ENCODE peak calls at places on chromosomes 12 and 14, in four cellular contexts. Q, K, B and H are unnamed samples.

GRCh38 chr12:750356-751191 is 1.8 kb upstream of the WNK1 start:
- DNase-seq in Q (no peak), K (no peak), B (no peak), H (no peak)

GRCh38 chr14:58639842-58640484 is 2.2 kb downstream of the DACT1 start:
- DNase-seq in Q (no peak), K (peak; percentile 66), B (peak; percentile 75), H (no peak)

GRCh38 chr14:55884819-55885218 is 233.4 kb upstream of the PELI2 start:
- DNase-seq in Q (no peak), K (no peak), B (peak; percentile 8), H (no peak)

GRCh38 chr14:99138999-99139865 is 132.8 kb downstream of the BCL11B start:
- DNase-seq in Q (peak; percentile 39), K (peak; percentile 21), B (no peak), H (no peak)

GRCh38 chr14:84825481-84825880 is 704.5 kb upstream of the FLRT2 start:
- DNase-seq in Q (no peak), K (no peak), B (no peak), H (no peak)

GRCh38 chr12:20491290-20491689 is 123.0 kb downstream of the PDE3A start:
- DNase-seq in Q (no peak), K (no peak), B (no peak), H (no peak)

GRCh38 chr14:101507306-101508150 is 53.8 kb upstream of the DIO3 start:
- DNase-seq in Q (peak; percentile 51), K (peak; percentile 36), B (no peak), H (peak; percentile 31)

GRCh38 chr12:66321433-66321832 is 19.1 kb downstream of the HELB start:
- DNase-seq in Q (no peak), K (no peak), B (no peak), H (no peak)

GRCh38 chr14:54348001-54348611 is 48.7 kb upstream of the CDKN3 start:
- DNase-seq in Q (no peak), K (no peak), B (peak; percentile 85), H (no peak)

GRCh38 chr12:113909776-113910420 is 56.2 kb downstream of the RBM19 start:
- DNase-seq in Q (no peak), K (no peak), B (no peak), H (no peak)

GRCh38 chr12:8156416-8156815 is 399 bp upstream of the ZNF705A start:
- DNase-seq in Q (no peak), K (no peak), B (no peak), H (no peak)

GRCh38 chr14:31166271-31166561 is 41.4 kb downstream of the HECTD1 start:
- DNase-seq in Q (no peak), K (no peak), B (no peak), H (no peak)

GRCh38 chr12:94829552-94829951 is 173.9 kb downstream of the NDUFA12 start:
- DNase-seq in Q (no peak), K (no peak), B (no peak), H (no peak)

GRCh38 chr12:77689510-77690086 is 141.1 kb upstream of the NAV3 start:
- DNase-seq in Q (no peak), K (no peak), B (no peak), H (no peak)

GRCh38 chr12:51951843-51952722 is 584 bp downstream of the ACVR1B start:
- DNase-seq in Q (peak; percentile 78), K (no peak), B (no peak), H (peak; percentile 66)

GRCh38 chr12:70049596-70050360 is 193.5 kb upstream of the CNOT2 start:
- DNase-seq in Q (no peak), K (no peak), B (peak; percentile 57), H (no peak)

GRCh38 chr14:60654303-60654925 is 5.1 kb upstream of the SIX1 start:
- DNase-seq in Q (no peak), K (no peak), B (peak; percentile 10), H (no peak)

GRCh38 chr14:23364604-23365352 is at the start of gene EFS:
- DNase-seq in Q (peak; percentile 85), K (no peak), B (no peak), H (no peak)

GRCh38 chr12:3456809-3457208 is 34.2 kb upstream of the PRMT8 start:
- DNase-seq in Q (no peak), K (no peak), B (no peak), H (no peak)

GRCh38 chr14:76391981-76392690 is 16.2 kb downstream of the ESRRB start:
- DNase-seq in Q (no peak), K (no peak), B (no peak), H (no peak)

GRCh38 chr12:20280515-20280914 is 87.8 kb upstream of the PDE3A start:
- DNase-seq in Q (no peak), K (no peak), B (no peak), H (no peak)

GRCh38 chr12:2212971-2213869 is 160.4 kb downstream of the CACNA1C start:
- DNase-seq in Q (no peak), K (no peak), B (peak; percentile 72), H (no peak)

GRCh38 chr14:104139460-104140212 is 1.2 kb downstream of the KIF26A start:
- DNase-seq in Q (peak; percentile 51), K (no peak), B (no peak), H (peak; percentile 41)

GRCh38 chr12:89932950-89933349 is 224.3 kb upstream of the ATP2B1 start:
- DNase-seq in Q (no peak), K (no peak), B (no peak), H (no peak)

GRCh38 chr12:89933911-89934310 is 225.3 kb upstream of the ATP2B1 start:
- DNase-seq in Q (no peak), K (no peak), B (no peak), H (no peak)

GRCh38 chr12:89939468-89940215 is 231.0 kb upstream of the ATP2B1 start:
- DNase-seq in Q (no peak), K (no peak), B (no peak), H (no peak)

GRCh38 chr12:89935850-89936249 is 227.2 kb upstream of the ATP2B1 start:
- DNase-seq in Q (no peak), K (no peak), B (no peak), H (no peak)

GRCh38 chr12:89936631-89937030 is 228.0 kb upstream of the ATP2B1 start:
- DNase-seq in Q (no peak), K (no peak), B (no peak), H (no peak)
- H3K4me1 ChIP-seq in Q (no peaks in the 10 kb centered on the region), K (no peaks in the 10 kb centered on the region), B (no peaks in the 10 kb centered on the region), H (no peaks in the 10 kb centered on the region)

DNA sequence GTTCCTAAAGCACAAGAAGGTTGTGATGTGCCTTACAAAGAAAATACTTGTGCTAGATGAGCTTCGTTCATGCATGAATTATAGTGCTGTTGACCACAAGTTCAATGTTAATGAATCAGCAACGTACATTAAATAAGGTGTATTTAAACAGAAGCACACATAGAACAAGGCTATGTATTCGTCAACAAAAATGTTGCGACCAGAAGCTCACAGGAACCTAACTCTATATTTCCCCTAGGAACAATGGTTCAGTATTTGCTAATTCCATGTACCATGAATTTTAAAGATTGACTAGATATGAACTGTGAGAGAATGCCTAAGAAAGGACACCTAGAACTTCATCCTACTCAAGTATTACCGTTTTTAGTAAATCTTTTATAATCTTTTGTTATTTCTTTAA is 149.6 kb downstream of the ITPR2 start:
- DNase-seq in Q (no peak), K (no peak), B (no peak), H (no peak)
- H3K4me3 ChIP-seq in Q (no peak overlapping the region), K (no peak overlapping the region), B (no peak overlapping the region), H (no peak overlapping the region)

GRCh38 chr12:123065666-123066457 is 85.0 kb downstream of the PITPNM2 start:
- DNase-seq in Q (no peak), K (no peak), B (no peak), H (no peak)

GRCh38 chr12:123062682-123063426 is 82.4 kb downstream of the ARL6IP4 start:
- DNase-seq in Q (peak; percentile 89), K (peak; percentile 70), B (peak; percentile 74), H (peak; percentile 64)

GRCh38 chr12:123063535-123063934 is 83.1 kb downstream of the ARL6IP4 start:
- DNase-seq in Q (no peak), K (no peak), B (peak; percentile 43), H (peak; percentile 24)

GRCh38 chr12:123064885-123065619 is 84.6 kb downstream of the ARL6IP4 start:
- DNase-seq in Q (no peak), K (no peak), B (no peak), H (no peak)

DNA sequence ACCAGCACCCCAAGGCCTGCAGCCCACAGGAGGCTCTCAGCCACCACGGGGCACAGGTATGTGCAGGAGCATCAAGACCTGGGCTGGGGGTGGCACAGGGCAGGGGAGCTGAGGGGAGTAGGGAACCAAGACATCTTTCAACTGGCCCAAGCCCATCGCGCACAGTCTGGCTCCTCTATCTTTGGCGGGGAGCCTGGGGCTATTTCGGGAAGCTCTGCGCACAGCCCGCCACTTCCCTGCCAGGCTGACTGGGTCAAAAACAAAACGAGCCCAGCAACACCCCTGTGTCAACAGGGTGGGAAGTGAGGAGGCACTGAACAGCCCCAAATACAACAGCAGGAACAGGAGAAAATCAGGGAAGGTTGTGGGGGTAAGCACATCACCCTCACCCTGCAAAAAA is 83.9 kb downstream of the ARL6IP4 start:
- DNase-seq in Q (peak; percentile 87), K (no peak), B (no peak), H (peak; percentile 38)
- H3K4me1 ChIP-seq in Q (peaks cover 49% of the 10 kb centered on the region), K (peaks cover 10% of the 10 kb centered on the region), B (peaks cover 20% of the 10 kb centered on the region), H (peaks cover 66% of the 10 kb centered on the region)

GRCh38 chr14:20679907-20680306 is 4.5 kb upstream of the RNASE4 start:
- DNase-seq in Q (no peak), K (no peak), B (peak; percentile 53), H (no peak)
- H3K4me3 ChIP-seq in Q (no peak overlapping the region), K (no peak overlapping the region), B (no peak overlapping the region), H (no peak overlapping the region)

DNA sequence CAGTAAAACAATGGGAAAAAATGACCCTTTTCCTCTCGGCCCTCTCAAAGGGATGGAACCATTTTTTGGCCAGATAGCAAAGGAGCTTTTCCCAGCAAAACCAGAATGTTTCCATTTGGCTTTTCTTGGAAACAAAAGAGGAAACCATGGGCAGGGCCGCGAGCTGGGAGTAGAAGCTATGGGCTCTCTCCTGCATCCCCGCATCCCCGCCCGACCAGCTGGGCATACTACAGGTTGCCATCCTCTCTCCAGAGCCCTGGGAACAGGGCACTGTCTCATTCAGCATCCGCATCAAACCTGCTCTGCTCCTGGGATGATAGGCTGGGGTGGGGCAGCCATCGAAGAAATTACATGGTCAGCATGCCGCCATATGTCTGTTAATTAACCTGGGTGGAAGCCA is 20.9 kb downstream of the CD9 start:
- DNase-seq in Q (no peak), K (no peak), B (no peak), H (no peak)
- H3K4me1 ChIP-seq in Q (peaks cover 96% of the 10 kb centered on the region), K (no peaks in the 10 kb centered on the region), B (peaks cover 27% of the 10 kb centered on the region), H (peaks cover 88% of the 10 kb centered on the region)

GRCh38 chr12:53750812-53751335 is 905 bp downstream of the CISTR start:
- DNase-seq in Q (peak; percentile 66), K (peak; percentile 71), B (peak; percentile 39), H (peak; percentile 57)
- H3K4me3 ChIP-seq in Q (peak overlapping the region; percentile 61), K (peak overlapping the region; percentile 63), B (peak overlapping the region; percentile 49), H (peak overlapping the region; percentile 61)

DNA sequence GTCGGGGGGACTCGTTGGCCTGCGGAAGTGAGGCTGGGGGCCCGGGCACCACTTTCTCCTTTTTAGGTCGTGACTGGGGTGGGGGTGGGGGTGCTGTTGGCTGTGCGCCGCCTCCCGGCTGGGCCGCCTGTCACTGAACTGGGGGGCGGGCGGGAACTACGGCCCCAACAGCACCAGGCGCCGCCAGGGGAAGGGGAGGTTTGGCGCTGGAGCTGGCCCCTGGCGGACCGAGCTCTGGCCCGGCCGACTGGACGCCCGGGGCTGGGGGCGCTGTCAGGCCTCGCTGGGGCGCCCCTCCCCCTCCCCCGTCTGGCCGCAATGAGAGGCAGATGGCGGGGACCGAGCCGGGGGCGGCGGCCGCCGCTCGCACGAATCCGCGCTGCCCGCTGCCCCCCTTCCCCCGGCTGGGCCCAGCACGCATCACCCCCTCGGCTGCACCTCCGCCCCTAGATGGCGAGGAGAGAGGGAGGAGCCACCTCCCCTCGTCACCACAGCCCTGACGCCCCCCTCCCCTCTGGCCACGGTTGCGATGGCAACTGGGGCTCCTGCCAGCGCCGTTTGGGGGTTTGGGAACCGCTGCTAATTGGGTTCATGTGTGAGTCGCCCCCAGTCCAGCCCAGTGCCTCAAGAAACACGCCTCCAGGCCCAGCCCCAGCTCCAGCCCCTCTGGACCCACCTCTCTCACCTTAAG is 723 bp downstream of the NFATC4 start:
- DNase-seq in Q (peak; percentile 81), K (peak; percentile 50), B (peak; percentile 90), H (peak; percentile 57)
- H3K4me1 ChIP-seq in Q (peaks cover 37% of the 10 kb centered on the region), K (peaks cover 9% of the 10 kb centered on the region), B (peaks cover 7% of the 10 kb centered on the region), H (peaks cover 31% of the 10 kb centered on the region)